ENCODE peak calls at places on chromosomes 5 and 9, in six cellular contexts. C is stimulated activated CD8-positive, alpha-beta memory T cell treated with anti-CD3 and anti-CD28 coated beads, Interleukin-4, amount 100 ng/mL, for 24 hours; R is SW 1271; B is HEK293T; N is CD14-positive monocyte; A is M059J. T is an unnamed sample.

GRCh38 chr5:170306381-170306790 is 8.8 kb upstream of the LCP2 start:
- DNase-seq in C (no peak), R (no peak), B (peak; percentile 31), N (no peak), A (peak; percentile 45), T (no peak)

GRCh38 chr5:154756871-154757646 is 1.9 kb downstream of the LARP1 start:
- DNase-seq in C (peak; percentile 42), R (peak; percentile 54), B (no peak), N (no peak), A (peak; percentile 38), T (peak; percentile 58)

GRCh38 chr9:35464056-35465025 is 25.6 kb upstream of the RUSC2 start:
- DNase-seq in C (no peak), R (no peak), B (no peak), N (no peak), A (no peak), T (no peak)

GRCh38 chr9:79489241-79490000 is 82.3 kb upstream of the TLE4 start:
- DNase-seq in C (no peak), R (no peak), B (no peak), N (no peak), A (peak; percentile 99), T (no peak)

GRCh38 chr5:88393721-88394530 is 125.3 kb upstream of the TMEM161B start:
- DNase-seq in C (no peak), R (no peak), B (no peak), N (no peak), A (peak; percentile 28), T (no peak)

GRCh38 chr5:159878988-159879471 is 37.3 kb upstream of the ADRA1B start:
- DNase-seq in C (no peak), R (no peak), B (peak; percentile 60), N (no peak), A (peak; percentile 83), T (no peak)

GRCh38 chr5:137613554-137614265 is 114.6 kb upstream of the SPOCK1 start:
- DNase-seq in C (no peak), R (no peak), B (no peak), N (peak; percentile 75), A (peak; percentile 27), T (no peak)

GRCh38 chr9:93902051-93902779 is 52.9 kb downstream of the BARX1 start:
- DNase-seq in C (no peak), R (no peak), B (no peak), N (peak; percentile 28), A (no peak), T (no peak)

GRCh38 chr9:134626141-134626423 is 15.5 kb upstream of the COL5A1 start:
- DNase-seq in C (no peak), R (no peak), B (no peak), N (peak; percentile 6), A (no peak), T (no peak)

GRCh38 chr5:11128021-11128420 is 367.0 kb upstream of the DAP start:
- DNase-seq in C (no peak), R (no peak), B (no peak), N (no peak), A (no peak), T (no peak)

GRCh38 chr9:109317979-109318671 is 2.7 kb downstream of the EPB41L4B start:
- DNase-seq in C (no peak), R (no peak), B (no peak), N (no peak), A (no peak), T (no peak)

GRCh38 chr5:14326035-14326909 is 183.1 kb downstream of the TRIO start:
- DNase-seq in C (no peak), R (no peak), B (peak; percentile 20), N (no peak), A (no peak), T (no peak)

GRCh38 chr9:117278020-117278419 is 136.8 kb downstream of the ASTN2 start:
- DNase-seq in C (no peak), R (no peak), B (no peak), N (no peak), A (no peak), T (no peak)

GRCh38 chr5:115377468-115378217 is 81.2 kb upstream of the CCDC112 start:
- DNase-seq in C (no peak), R (no peak), B (no peak), N (no peak), A (peak; percentile 87), T (no peak)

GRCh38 chr9:106892632-106893031 is 29.7 kb downstream of the ZNF462 start:
- DNase-seq in C (no peak), R (peak; percentile 99), B (peak; percentile 48), N (no peak), A (peak; percentile 100), T (no peak)

GRCh38 chr5:28216939-28217360 is 1178.6 kb upstream of the CDH9 start:
- DNase-seq in C (no peak), R (no peak), B (no peak), N (no peak), A (peak; percentile 24), T (no peak)

GRCh38 chr5:179241764-179242370 is 103.4 kb downstream of the ADAMTS2 start:
- DNase-seq in C (no peak), R (no peak), B (no peak), N (no peak), A (no peak), T (no peak)

GRCh38 chr5:145872486-145872885 is 328 bp downstream of the GRXCR2 start:
- DNase-seq in C (no peak), R (no peak), B (no peak), N (no peak), A (no peak), T (no peak)

GRCh38 chr5:159673538-159673937 is 242.7 kb upstream of the ADRA1B start:
- DNase-seq in C (no peak), R (no peak), B (no peak), N (no peak), A (no peak), T (no peak)

GRCh38 chr9:35688558-35689350 is 971 bp downstream of the TPM2 start:
- DNase-seq in C (no peak), R (no peak), B (no peak), N (no peak), A (peak; percentile 98), T (no peak)

T was measured in stimulated activated effector memory CD8-positive, alpha-beta T cell treated with anti-CD3 and anti-CD28 coated beads, Interleukin-12 subunit alpha, Interleukin-12 subunit beta, amount 100 ng/mL, for 72 hours.